ENCODE peak calls at places on chromosomes 5 and 9, in six cellular contexts. One of them, this sample, is unnamed.

GRCh38 chr9:95143591-95144561 is 173.6 kb downstream of the FANCC start:
- DNase-seq in progenitor cell of endocrine pancreas: no peak
- DNase-seq in B cell: no peak
- DNase-seq in effector memory CD8-positive, alpha-beta T cell: no peak
- DNase-seq in tibial artery: peak; percentile 92
- DNase-seq in stimulated activated CD4-positive, alpha-beta T cell treated with anti-CD3 and anti-CD28 coated beads, Interleukin-4, amount 100 ng/mL, for 1 hour: no peak
- DNase-seq in this sample: peak; percentile 52

GRCh38 chr5:30994926-30995325 is 198.6 kb upstream of the CDH6 start:
- DNase-seq in B cell: no peak
- DNase-seq in tibial artery: no peak
- DNase-seq in effector memory CD8-positive, alpha-beta T cell: no peak
- DNase-seq in progenitor cell of endocrine pancreas: no peak
- DNase-seq in stimulated activated CD4-positive, alpha-beta T cell treated with anti-CD3 and anti-CD28 coated beads, Interleukin-4, amount 100 ng/mL, for 1 hour: no peak
- DNase-seq in this sample: no peak

GRCh38 chr5:572398-573019 is 39.6 kb upstream of the CEP72 start:
- DNase-seq in effector memory CD8-positive, alpha-beta T cell: no peak
- DNase-seq in B cell: no peak
- DNase-seq in progenitor cell of endocrine pancreas: no peak
- DNase-seq in stimulated activated CD4-positive, alpha-beta T cell treated with anti-CD3 and anti-CD28 coated beads, Interleukin-4, amount 100 ng/mL, for 1 hour: no peak
- DNase-seq in tibial artery: no peak
- DNase-seq in this sample: no peak

GRCh38 chr9:127123239-127123935 is 952 bp upstream of the ANGPTL2 start:
- DNase-seq in progenitor cell of endocrine pancreas: no peak
- DNase-seq in effector memory CD8-positive, alpha-beta T cell: no peak
- DNase-seq in stimulated activated CD4-positive, alpha-beta T cell treated with anti-CD3 and anti-CD28 coated beads, Interleukin-4, amount 100 ng/mL, for 1 hour: no peak
- DNase-seq in B cell: no peak
- DNase-seq in tibial artery: no peak
- DNase-seq in this sample: peak; percentile 43

GRCh38 chr5:61162832-61163567 is 732 bp upstream of the SMIM15 start:
- DNase-seq in effector memory CD8-positive, alpha-beta T cell: no peak
- DNase-seq in progenitor cell of endocrine pancreas: no peak
- DNase-seq in tibial artery: no peak
- DNase-seq in B cell: no peak
- DNase-seq in stimulated activated CD4-positive, alpha-beta T cell treated with anti-CD3 and anti-CD28 coated beads, Interleukin-4, amount 100 ng/mL, for 1 hour: no peak
- DNase-seq in this sample: peak; percentile 24

GRCh38 chr5:135102716-135103696 is 69.0 kb upstream of the PITX1 start:
- DNase-seq in tibial artery: no peak
- DNase-seq in stimulated activated CD4-positive, alpha-beta T cell treated with anti-CD3 and anti-CD28 coated beads, Interleukin-4, amount 100 ng/mL, for 1 hour: no peak
- DNase-seq in progenitor cell of endocrine pancreas: no peak
- DNase-seq in B cell: no peak
- DNase-seq in effector memory CD8-positive, alpha-beta T cell: no peak
- DNase-seq in this sample: no peak

GRCh38 chr5:149646564-149646963 is 65.3 kb downstream of the ARHGEF37 start:
- DNase-seq in effector memory CD8-positive, alpha-beta T cell: no peak
- DNase-seq in stimulated activated CD4-positive, alpha-beta T cell treated with anti-CD3 and anti-CD28 coated beads, Interleukin-4, amount 100 ng/mL, for 1 hour: peak; percentile 8
- DNase-seq in B cell: no peak
- DNase-seq in progenitor cell of endocrine pancreas: no peak
- DNase-seq in tibial artery: no peak
- DNase-seq in this sample: no peak

GRCh38 chr5:67372887-67373286 is 176.3 kb upstream of the CD180 start:
- DNase-seq in progenitor cell of endocrine pancreas: no peak
- DNase-seq in effector memory CD8-positive, alpha-beta T cell: no peak
- DNase-seq in tibial artery: no peak
- DNase-seq in B cell: no peak
- DNase-seq in stimulated activated CD4-positive, alpha-beta T cell treated with anti-CD3 and anti-CD28 coated beads, Interleukin-4, amount 100 ng/mL, for 1 hour: no peak
- DNase-seq in this sample: no peak

GRCh38 chr9:94911986-94912635 is 185.6 kb downstream of the AOPEP start:
- DNase-seq in effector memory CD8-positive, alpha-beta T cell: no peak
- DNase-seq in stimulated activated CD4-positive, alpha-beta T cell treated with anti-CD3 and anti-CD28 coated beads, Interleukin-4, amount 100 ng/mL, for 1 hour: no peak
- DNase-seq in tibial artery: no peak
- DNase-seq in progenitor cell of endocrine pancreas: no peak
- DNase-seq in B cell: no peak
- DNase-seq in this sample: no peak

This sample was measured in upper lobe of left lung.